ENCODE peak calls at places on chromosome 17, in seven cellular contexts. One of them, this sample, is unnamed. For H3K79me1, the result is how much of the 10 kb centered on the place peaks cover.

GRCh38 chr17:34465756-34466155 is 102.7 kb upstream of the CCL1 start:
- DNase-seq in H1: no peak
- DNase-seq in neuronal stem cell: no peak
- DNase-seq in mesendoderm: no peak
- DNase-seq in H9: no peak
- DNase-seq in mesenchymal stem cell: no peak
- DNase-seq in trophoblast cell: no peak
- DNase-seq in this sample: no peak

GRCh38 chr17:80948961-80949450 is 42.6 kb upstream of the CHMP6 start:
- DNase-seq in H1: no peak
- DNase-seq in neuronal stem cell: no peak
- DNase-seq in mesendoderm: no peak
- DNase-seq in H9: no peak
- DNase-seq in mesenchymal stem cell: no peak
- DNase-seq in trophoblast cell: no peak
- DNase-seq in this sample: no peak

GRCh38 chr17:1779571-1780074 is 17.8 kb downstream of the SERPINF1 start:
- DNase-seq in H1: no peak
- DNase-seq in neuronal stem cell: no peak
- DNase-seq in mesendoderm: no peak
- DNase-seq in H9: no peak
- DNase-seq in mesenchymal stem cell: peak
- DNase-seq in trophoblast cell: no peak
- DNase-seq in this sample: peak

GRCh38 chr17:8079291-8080207 is 8.0 kb downstream of the ALOX12B start:
- DNase-seq in H1: peak
- DNase-seq in neuronal stem cell: peak
- DNase-seq in mesendoderm: peak
- DNase-seq in H9: peak
- DNase-seq in mesenchymal stem cell: peak
- DNase-seq in trophoblast cell: peak
- DNase-seq in this sample: peak

GRCh38 chr17:31373150-31374082 is 18.1 kb upstream of the RAB11FIP4 start:
- DNase-seq in H1: no peak
- DNase-seq in neuronal stem cell: no peak
- DNase-seq in mesendoderm: peak
- DNase-seq in H9: no peak
- DNase-seq in mesenchymal stem cell: peak
- DNase-seq in trophoblast cell: peak
- DNase-seq in this sample: peak

GRCh38 chr17:41919840-41920579 is 1.3 kb upstream of the ACLY start:
- DNase-seq in H1: no peak
- DNase-seq in neuronal stem cell: no peak
- DNase-seq in mesendoderm: peak
- DNase-seq in H9: peak
- DNase-seq in mesenchymal stem cell: no peak
- DNase-seq in trophoblast cell: no peak
- DNase-seq in this sample: peak

GRCh38 chr17:81453049-81453448 is 57.8 kb downstream of the BAHCC1 start:
- DNase-seq in H1: no peak
- DNase-seq in neuronal stem cell: no peak
- DNase-seq in mesendoderm: no peak
- DNase-seq in H9: no peak
- DNase-seq in mesenchymal stem cell: no peak
- DNase-seq in trophoblast cell: no peak
- DNase-seq in this sample: no peak

GRCh38 chr17:45332989-45333701 is 16.3 kb upstream of the MAP3K14 start:
- DNase-seq in H1: no peak
- DNase-seq in neuronal stem cell: no peak
- DNase-seq in mesendoderm: peak
- DNase-seq in H9: peak
- DNase-seq in mesenchymal stem cell: no peak
- DNase-seq in trophoblast cell: no peak
- DNase-seq in this sample: no peak

GRCh38 chr17:59757043-59757824 is 49.8 kb downstream of the VMP1 start:
- DNase-seq in H1: no peak
- DNase-seq in neuronal stem cell: no peak
- DNase-seq in mesendoderm: no peak
- DNase-seq in H9: no peak
- DNase-seq in mesenchymal stem cell: no peak
- DNase-seq in trophoblast cell: no peak
- DNase-seq in this sample: no peak

GRCh38 chr17:78268960-78269892 is 37.8 kb downstream of the TMEM235 start:
- DNase-seq in H1: no peak
- DNase-seq in neuronal stem cell: no peak
- DNase-seq in mesendoderm: peak
- DNase-seq in H9: peak
- DNase-seq in mesenchymal stem cell: peak
- DNase-seq in trophoblast cell: peak
- DNase-seq in this sample: peak

GRCh38 chr17:6632530-6632929 is 8.0 kb downstream of the KIAA0753 start:
- DNase-seq in H1: no peak
- DNase-seq in neuronal stem cell: no peak
- DNase-seq in mesendoderm: no peak
- DNase-seq in H9: no peak
- DNase-seq in mesenchymal stem cell: no peak
- DNase-seq in trophoblast cell: no peak
- DNase-seq in this sample: no peak

GRCh38 chr17:55664287-55664686 is 58.4 kb downstream of the TMEM100 start:
- DNase-seq in H1: no peak
- DNase-seq in neuronal stem cell: no peak
- DNase-seq in mesendoderm: no peak
- DNase-seq in H9: no peak
- DNase-seq in mesenchymal stem cell: no peak
- DNase-seq in trophoblast cell: no peak
- DNase-seq in this sample: no peak

GRCh38 chr17:14840616-14841231 is 424.4 kb downstream of the PMP22 start:
- DNase-seq in H1: no peak
- DNase-seq in neuronal stem cell: no peak
- DNase-seq in mesendoderm: no peak
- DNase-seq in H9: no peak
- DNase-seq in mesenchymal stem cell: peak
- DNase-seq in trophoblast cell: no peak
- DNase-seq in this sample: peak

GRCh38 chr17:57246257-57246656 is 10.1 kb upstream of the MSI2 start:
- DNase-seq in H1: no peak
- DNase-seq in neuronal stem cell: no peak
- DNase-seq in mesendoderm: no peak
- DNase-seq in H9: no peak
- DNase-seq in mesenchymal stem cell: no peak
- DNase-seq in trophoblast cell: no peak
- DNase-seq in this sample: no peak

GRCh38 chr17:2517539-2517938 is 5.9 kb upstream of the METTL16 start:
- DNase-seq in H1: no peak
- DNase-seq in neuronal stem cell: no peak
- DNase-seq in mesendoderm: no peak
- DNase-seq in H9: no peak
- DNase-seq in mesenchymal stem cell: no peak
- DNase-seq in trophoblast cell: no peak
- DNase-seq in this sample: no peak

GRCh38 chr17:31394544-31394943 is 3.1 kb downstream of the RAB11FIP4 start:
- DNase-seq in H1: peak
- DNase-seq in neuronal stem cell: peak
- DNase-seq in mesendoderm: peak
- DNase-seq in H9: peak
- DNase-seq in mesenchymal stem cell: peak
- DNase-seq in trophoblast cell: peak
- DNase-seq in this sample: peak

GRCh38 chr17:31484821-31485220 is 93.3 kb downstream of the RAB11FIP4 start:
- DNase-seq in H1: no peak
- DNase-seq in neuronal stem cell: no peak
- DNase-seq in mesendoderm: no peak
- DNase-seq in H9: no peak
- DNase-seq in mesenchymal stem cell: no peak
- DNase-seq in trophoblast cell: peak
- DNase-seq in this sample: no peak

GRCh38 chr17:44352922-44353655 is 8.0 kb downstream of the GRN start:
- DNase-seq in H1: no peak
- DNase-seq in neuronal stem cell: no peak
- DNase-seq in mesendoderm: no peak
- DNase-seq in H9: peak
- DNase-seq in mesenchymal stem cell: no peak
- DNase-seq in trophoblast cell: no peak
- DNase-seq in this sample: no peak

GRCh38 chr17:64994781-64995538 is 61.6 kb downstream of the GNA13 start:
- DNase-seq in H1: no peak
- DNase-seq in neuronal stem cell: no peak
- DNase-seq in mesendoderm: no peak
- DNase-seq in H9: no peak
- DNase-seq in mesenchymal stem cell: no peak
- DNase-seq in trophoblast cell: no peak
- DNase-seq in this sample: no peak

GRCh38 chr17:2853722-2854580 is 57.7 kb downstream of the RAP1GAP2 start:
- DNase-seq in H1: no peak
- DNase-seq in neuronal stem cell: no peak
- DNase-seq in mesendoderm: peak
- DNase-seq in H9: no peak
- DNase-seq in mesenchymal stem cell: peak
- DNase-seq in trophoblast cell: no peak
- DNase-seq in this sample: no peak

GRCh38 chr17:17434477-17434876 is 42.3 kb upstream of the MED9 start:
- DNase-seq in H1: no peak
- DNase-seq in neuronal stem cell: no peak
- DNase-seq in mesendoderm: no peak
- DNase-seq in H9: no peak
- DNase-seq in mesenchymal stem cell: peak
- DNase-seq in trophoblast cell: no peak
- DNase-seq in this sample: no peak

GRCh38 chr17:17361543-17362511 is 58.7 kb downstream of the NT5M start:
- DNase-seq in H1: no peak
- DNase-seq in neuronal stem cell: no peak
- DNase-seq in mesendoderm: no peak
- DNase-seq in H9: peak
- DNase-seq in mesenchymal stem cell: no peak
- DNase-seq in trophoblast cell: no peak
- DNase-seq in this sample: no peak

GRCh38 chr17:15513058-15513858 is 45.8 kb upstream of the CDRT4 start:
- DNase-seq in H1: no peak
- DNase-seq in neuronal stem cell: no peak
- DNase-seq in mesendoderm: no peak
- DNase-seq in H9: no peak
- DNase-seq in mesenchymal stem cell: peak
- DNase-seq in trophoblast cell: no peak
- DNase-seq in this sample: peak

DNA sequence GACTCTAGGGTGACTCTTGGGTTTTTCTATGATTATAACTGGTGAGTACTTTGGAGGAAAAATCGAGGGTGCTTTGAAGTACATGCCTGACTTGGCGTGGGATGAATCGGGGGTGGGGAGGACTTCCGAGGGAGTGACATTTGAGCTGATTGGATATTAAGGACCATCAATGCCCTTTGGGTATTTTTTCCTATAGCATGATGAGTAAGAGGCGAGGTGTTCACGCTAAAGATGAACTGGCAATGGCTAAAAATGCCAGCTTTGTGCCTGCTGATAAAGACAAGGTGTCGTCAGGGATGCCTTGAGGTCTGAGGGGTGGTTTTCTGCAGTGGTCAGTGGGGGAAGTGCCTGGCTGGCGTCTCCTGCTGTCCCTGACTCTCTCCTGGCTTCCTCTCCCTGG is 25.3 kb downstream of the USP43 start:
- DNase-seq in H1: no peak
- DNase-seq in neuronal stem cell: no peak
- DNase-seq in mesendoderm: no peak
- DNase-seq in H9: no peak
- DNase-seq in mesenchymal stem cell: no peak
- DNase-seq in trophoblast cell: no peak
- DNase-seq in this sample: no peak
- H3K79me1 ChIP-seq in H1: under half
- H3K79me1 ChIP-seq in neuronal stem cell: under half
- H3K79me1 ChIP-seq in mesendoderm: under half
- H3K79me1 ChIP-seq in H9: under half
- H3K79me1 ChIP-seq in mesenchymal stem cell: under half
- H3K79me1 ChIP-seq in trophoblast cell: under half
- H3K79me1 ChIP-seq in this sample: under half

GRCh38 chr17:33228548-33228947 is 64.5 kb downstream of the ASIC2 start:
- DNase-seq in H1: no peak
- DNase-seq in neuronal stem cell: no peak
- DNase-seq in mesendoderm: no peak
- DNase-seq in H9: no peak
- DNase-seq in mesenchymal stem cell: no peak
- DNase-seq in trophoblast cell: no peak
- DNase-seq in this sample: no peak
- H3K79me1 ChIP-seq in H1: under half
- H3K79me1 ChIP-seq in neuronal stem cell: under half
- H3K79me1 ChIP-seq in mesendoderm: under half
- H3K79me1 ChIP-seq in H9: under half
- H3K79me1 ChIP-seq in mesenchymal stem cell: under half
- H3K79me1 ChIP-seq in trophoblast cell: under half
- H3K79me1 ChIP-seq in this sample: under half

GRCh38 chr17:13310858-13311257 is 290.9 kb downstream of the HS3ST3A1 start:
- DNase-seq in H1: no peak
- DNase-seq in neuronal stem cell: no peak
- DNase-seq in mesendoderm: no peak
- DNase-seq in H9: no peak
- DNase-seq in mesenchymal stem cell: no peak
- DNase-seq in trophoblast cell: no peak
- DNase-seq in this sample: no peak
- H3K79me1 ChIP-seq in H1: under half
- H3K79me1 ChIP-seq in neuronal stem cell: under half
- H3K79me1 ChIP-seq in mesendoderm: under half
- H3K79me1 ChIP-seq in H9: under half
- H3K79me1 ChIP-seq in mesenchymal stem cell: under half
- H3K79me1 ChIP-seq in trophoblast cell: under half
- H3K79me1 ChIP-seq in this sample: under half

GRCh38 chr17:40873801-40874200 is 6.8 kb upstream of the KRT12 start:
- DNase-seq in H1: no peak
- DNase-seq in neuronal stem cell: no peak
- DNase-seq in mesendoderm: no peak
- DNase-seq in H9: no peak
- DNase-seq in mesenchymal stem cell: no peak
- DNase-seq in trophoblast cell: no peak
- DNase-seq in this sample: no peak

GRCh38 chr17:40870136-40870535 is 3.1 kb upstream of the KRT12 start:
- DNase-seq in H1: no peak
- DNase-seq in neuronal stem cell: no peak
- DNase-seq in mesendoderm: peak
- DNase-seq in H9: no peak
- DNase-seq in mesenchymal stem cell: no peak
- DNase-seq in trophoblast cell: peak
- DNase-seq in this sample: no peak

GRCh38 chr17:40873255-40873654 is 6.2 kb upstream of the KRT12 start:
- DNase-seq in H1: no peak
- DNase-seq in neuronal stem cell: no peak
- DNase-seq in mesendoderm: no peak
- DNase-seq in H9: no peak
- DNase-seq in mesenchymal stem cell: no peak
- DNase-seq in trophoblast cell: no peak
- DNase-seq in this sample: no peak

GRCh38 chr17:40872416-40872815 is 5.4 kb upstream of the KRT12 start:
- DNase-seq in H1: no peak
- DNase-seq in neuronal stem cell: no peak
- DNase-seq in mesendoderm: no peak
- DNase-seq in H9: no peak
- DNase-seq in mesenchymal stem cell: no peak
- DNase-seq in trophoblast cell: no peak
- DNase-seq in this sample: peak

DNA sequence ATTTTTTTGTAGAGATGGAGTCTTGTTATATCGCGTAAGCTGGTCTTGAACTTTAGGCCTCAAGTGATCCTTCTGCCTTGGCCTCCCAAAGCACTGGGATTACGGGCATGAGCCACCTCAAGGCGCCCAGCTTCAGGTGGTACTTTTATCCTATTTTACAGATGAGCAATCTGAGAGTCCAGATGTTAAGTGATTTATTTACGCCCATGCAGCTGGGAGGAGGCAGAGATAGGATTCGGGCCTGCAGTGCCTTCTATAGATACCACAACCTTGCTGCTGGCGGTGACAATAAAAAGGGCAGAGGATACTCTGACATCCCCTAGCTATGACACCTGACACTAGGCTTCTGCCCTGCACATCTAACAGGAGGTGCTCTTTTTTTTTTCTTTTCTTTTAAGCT is 4.3 kb upstream of the KRT12 start:
- DNase-seq in H1: no peak
- DNase-seq in neuronal stem cell: no peak
- DNase-seq in mesendoderm: no peak
- DNase-seq in H9: no peak
- DNase-seq in mesenchymal stem cell: no peak
- DNase-seq in trophoblast cell: no peak
- DNase-seq in this sample: no peak
- H3K79me1 ChIP-seq in H1: under half
- H3K79me1 ChIP-seq in neuronal stem cell: under half
- H3K79me1 ChIP-seq in mesendoderm: under half
- H3K79me1 ChIP-seq in H9: under half
- H3K79me1 ChIP-seq in mesenchymal stem cell: under half
- H3K79me1 ChIP-seq in trophoblast cell: under half
- H3K79me1 ChIP-seq in this sample: under half

This sample was measured in IMR-90.